ENCODE peak calls at places on chromosomes 3 and 15, in four cellular contexts. G is A549, Q is endothelial cell of umbilical vein, I is fibroblast of lung. A is an unnamed sample.

GRCh38 chr3:172550347-172550943 is 27.2 kb upstream of the TNFSF10 start:
- DNase-seq in Q (no peak), G (peak; percentile 15), I (peak; percentile 97), A (peak; percentile 89)

GRCh38 chr3:51682079-51682478 is 11.0 kb downstream of the TEX264 start:
- DNase-seq in G (peak; percentile 84), I (peak; percentile 74), Q (peak; percentile 82), A (peak; percentile 67)

GRCh38 chr3:133535971-133536634 is 37.4 kb upstream of the CDV3 start:
- DNase-seq in Q (peak; percentile 82), G (peak; percentile 22), I (peak; percentile 92), A (peak; percentile 88)

GRCh38 chr15:28984421-28985375 is 98.9 kb downstream of the APBA2 start:
- DNase-seq in Q (no peak), I (peak; percentile 71), G (no peak), A (peak; percentile 32)

GRCh38 chr15:80059786-80060489 is 462 bp downstream of the ZFAND6 start:
- DNase-seq in Q (peak; percentile 58), I (peak; percentile 29), G (peak; percentile 72), A (no peak)

GRCh38 chr3:177237206-177237605 is 39.9 kb upstream of the TBL1XR1 start:
- DNase-seq in G (no peak), I (peak; percentile 19), Q (no peak), A (no peak)

GRCh38 chr3:48595526-48596121 is 495 bp upstream of the COL7A1 start:
- DNase-seq in G (peak; percentile 90), I (peak; percentile 89), Q (peak; percentile 20), A (peak; percentile 48)

GRCh38 chr3:186930143-186930638 is at the start of gene ST6GAL1:
- DNase-seq in G (peak; percentile 21), I (peak; percentile 59), Q (peak; percentile 93), A (no peak)

GRCh38 chr3:32421991-32422859 is 30.6 kb downstream of the CMTM7 start:
- DNase-seq in I (peak; percentile 88), Q (peak; percentile 97), G (peak; percentile 10), A (no peak)

GRCh38 chr3:51403675-51404074 is 12.6 kb downstream of the RBM15B start:
- DNase-seq in I (no peak), Q (no peak), G (no peak), A (no peak)

GRCh38 chr3:52495777-52496602 is 852 bp downstream of the STAB1 start:
- DNase-seq in Q (peak; percentile 82), I (peak; percentile 57), G (no peak), A (no peak)

GRCh38 chr15:87477759-87478687 is 778.5 kb downstream of the NTRK3 start:
- DNase-seq in I (peak; percentile 90), Q (no peak), G (peak; percentile 58), A (peak; percentile 41)
- TF ChIP-seq CTCF in I (peak; percentile 27), Q (no peak), G (no peak), A (peak; percentile 29)

DNA sequence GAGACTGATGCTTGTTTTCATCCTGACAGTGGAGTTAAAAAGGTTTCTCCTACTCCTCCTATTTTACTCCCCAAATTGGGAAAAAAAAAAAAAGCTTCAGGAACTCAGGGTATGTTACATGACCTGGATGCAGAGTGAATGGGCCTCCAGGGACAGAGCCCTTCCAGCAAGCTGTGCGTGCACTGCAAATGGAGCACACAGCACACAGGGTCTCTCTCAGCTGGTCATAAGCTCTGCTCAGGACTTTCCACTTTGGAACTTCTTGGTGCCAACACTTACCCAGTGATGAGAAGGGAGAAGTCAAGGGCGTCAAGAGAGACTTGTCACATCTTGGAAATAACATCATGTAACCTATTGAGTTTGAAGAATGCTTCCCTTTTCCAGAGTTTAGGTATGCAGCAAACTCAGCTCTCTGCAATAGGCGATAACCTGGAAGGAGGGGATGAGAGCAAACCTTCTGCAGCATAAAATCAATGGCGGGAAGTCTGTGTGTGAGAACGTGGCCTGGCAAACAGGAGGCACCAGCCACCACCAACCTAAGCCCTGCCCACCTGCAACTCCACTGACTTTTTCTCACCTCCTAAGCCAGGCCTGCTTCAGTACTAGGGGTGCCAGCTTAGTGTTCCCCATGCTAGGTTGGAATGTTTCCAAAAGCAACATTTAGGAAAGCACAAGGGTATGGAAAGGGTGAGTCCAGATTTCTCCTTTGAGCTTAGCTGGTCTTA is 39.8 kb downstream of the MYZAP start:
- DNase-seq in I (no peak), Q (no peak), G (no peak), A (no peak)
- H3K9me3 ChIP-seq in I (no peaks in the 10 kb centered on the region), Q (no peaks in the 10 kb centered on the region), G (no peaks in the 10 kb centered on the region), A (no peaks in the 10 kb centered on the region)

GRCh38 chr3:184491867-184492615 is 69.5 kb upstream of the EPHB3 start:
- DNase-seq in G (no peak), I (no peak), Q (no peak), A (no peak)
- H3K4me3 ChIP-seq in G (peak overlapping the region; percentile 25), I (no peak overlapping the region), Q (no peak overlapping the region), A (no peak overlapping the region)

GRCh38 chr3:190339130-190339529 is 16.9 kb upstream of the CLDN1 start:
- DNase-seq in Q (peak; percentile 72), I (peak; percentile 63), G (no peak), A (no peak)
- TF ChIP-seq CTCF in Q (no peak), I (no peak), G (peak; percentile 5), A (peak; percentile 17)

A was measured in AG04450.